ENCODE peak calls at places on chromosome 3, in seven cellular contexts. One of them, this sample, is unnamed.

GRCh38 chr3:105093853-105094252 is 272.9 kb upstream of the ALCAM start:
- DNase-seq in A549: no peak
- DNase-seq in IMR-90: no peak
- DNase-seq in psoas muscle: no peak
- DNase-seq in tibial nerve: no peak
- DNase-seq in K562: no peak
- DNase-seq in cardiac fibroblast: no peak
- DNase-seq in this sample: no peak

GRCh38 chr3:116093374-116093773 is 351.9 kb downstream of the LSAMP start:
- DNase-seq in A549: no peak
- DNase-seq in IMR-90: no peak
- DNase-seq in psoas muscle: no peak
- DNase-seq in tibial nerve: no peak
- DNase-seq in K562: no peak
- DNase-seq in cardiac fibroblast: no peak
- DNase-seq in this sample: no peak

GRCh38 chr3:94185753-94186152 is 122.9 kb downstream of the NSUN3 start:
- DNase-seq in A549: no peak
- DNase-seq in IMR-90: no peak
- DNase-seq in psoas muscle: no peak
- DNase-seq in tibial nerve: no peak
- DNase-seq in K562: no peak
- DNase-seq in cardiac fibroblast: no peak
- DNase-seq in this sample: no peak

GRCh38 chr3:20041197-20041780 is 1.0 kb downstream of the KAT2B start:
- DNase-seq in A549: peak
- DNase-seq in IMR-90: peak
- DNase-seq in psoas muscle: peak
- DNase-seq in tibial nerve: peak
- DNase-seq in K562: peak
- DNase-seq in cardiac fibroblast: peak
- DNase-seq in this sample: peak

GRCh38 chr3:11680509-11680908 is 36.8 kb upstream of the VGLL4 start:
- DNase-seq in A549: no peak
- DNase-seq in IMR-90: peak
- DNase-seq in psoas muscle: no peak
- DNase-seq in tibial nerve: no peak
- DNase-seq in K562: no peak
- DNase-seq in cardiac fibroblast: no peak
- DNase-seq in this sample: no peak

GRCh38 chr3:26280517-26280916 is 342.1 kb upstream of the LRRC3B start:
- DNase-seq in A549: no peak
- DNase-seq in IMR-90: no peak
- DNase-seq in psoas muscle: no peak
- DNase-seq in tibial nerve: no peak
- DNase-seq in K562: no peak
- DNase-seq in cardiac fibroblast: no peak
- DNase-seq in this sample: no peak

GRCh38 chr3:101950985-101951733 is 101.8 kb downstream of the NFKBIZ start:
- DNase-seq in A549: no peak
- DNase-seq in IMR-90: no peak
- DNase-seq in psoas muscle: no peak
- DNase-seq in tibial nerve: no peak
- DNase-seq in K562: no peak
- DNase-seq in cardiac fibroblast: peak
- DNase-seq in this sample: peak

GRCh38 chr3:12978682-12979081 is 94.5 kb downstream of the IQSEC1 start:
- DNase-seq in A549: no peak
- DNase-seq in IMR-90: no peak
- DNase-seq in psoas muscle: no peak
- DNase-seq in tibial nerve: no peak
- DNase-seq in K562: no peak
- DNase-seq in cardiac fibroblast: no peak
- DNase-seq in this sample: no peak

GRCh38 chr3:39990532-39990931 is 181.1 kb downstream of the MYRIP start:
- DNase-seq in A549: peak
- DNase-seq in IMR-90: peak
- DNase-seq in psoas muscle: no peak
- DNase-seq in tibial nerve: no peak
- DNase-seq in K562: peak
- DNase-seq in cardiac fibroblast: peak
- DNase-seq in this sample: peak

GRCh38 chr3:23533596-23534386 is 272.0 kb upstream of the UBE2E1 start:
- DNase-seq in A549: no peak
- DNase-seq in IMR-90: no peak
- DNase-seq in psoas muscle: no peak
- DNase-seq in tibial nerve: no peak
- DNase-seq in K562: no peak
- DNase-seq in cardiac fibroblast: no peak
- DNase-seq in this sample: no peak

GRCh38 chr3:17217588-17217987 is 332.8 kb downstream of the PLCL2 start:
- DNase-seq in A549: no peak
- DNase-seq in IMR-90: no peak
- DNase-seq in psoas muscle: no peak
- DNase-seq in tibial nerve: no peak
- DNase-seq in K562: no peak
- DNase-seq in cardiac fibroblast: no peak
- DNase-seq in this sample: no peak

GRCh38 chr3:46665763-46666470 is 27.6 kb downstream of the ALS2CL start:
- DNase-seq in A549: no peak
- DNase-seq in IMR-90: no peak
- DNase-seq in psoas muscle: peak
- DNase-seq in tibial nerve: no peak
- DNase-seq in K562: no peak
- DNase-seq in cardiac fibroblast: no peak
- DNase-seq in this sample: no peak

GRCh38 chr3:16512435-16513140 is 911 bp downstream of the RFTN1 start:
- DNase-seq in A549: no peak
- DNase-seq in IMR-90: no peak
- DNase-seq in psoas muscle: peak
- DNase-seq in tibial nerve: peak
- DNase-seq in K562: no peak
- DNase-seq in cardiac fibroblast: no peak
- DNase-seq in this sample: no peak

GRCh38 chr3:134366928-134367352 is 7.3 kb downstream of the AMOTL2 start:
- DNase-seq in A549: no peak
- DNase-seq in IMR-90: no peak
- DNase-seq in psoas muscle: peak
- DNase-seq in tibial nerve: peak
- DNase-seq in K562: no peak
- DNase-seq in cardiac fibroblast: peak
- DNase-seq in this sample: no peak

GRCh38 chr3:149368850-149369497 is 8.5 kb downstream of the TM4SF1 start:
- DNase-seq in A549: peak
- DNase-seq in IMR-90: no peak
- DNase-seq in psoas muscle: no peak
- DNase-seq in tibial nerve: no peak
- DNase-seq in K562: no peak
- DNase-seq in cardiac fibroblast: no peak
- DNase-seq in this sample: peak

GRCh38 chr3:112773864-112774263 is 72.8 kb downstream of the CD200R1L start:
- DNase-seq in A549: peak
- DNase-seq in IMR-90: no peak
- DNase-seq in psoas muscle: no peak
- DNase-seq in tibial nerve: no peak
- DNase-seq in K562: no peak
- DNase-seq in cardiac fibroblast: no peak
- DNase-seq in this sample: no peak

GRCh38 chr3:192042116-192042515 is 581.2 kb downstream of the PYDC2 start:
- DNase-seq in A549: no peak
- DNase-seq in IMR-90: no peak
- DNase-seq in psoas muscle: no peak
- DNase-seq in tibial nerve: no peak
- DNase-seq in K562: no peak
- DNase-seq in cardiac fibroblast: no peak
- DNase-seq in this sample: no peak

DNA sequence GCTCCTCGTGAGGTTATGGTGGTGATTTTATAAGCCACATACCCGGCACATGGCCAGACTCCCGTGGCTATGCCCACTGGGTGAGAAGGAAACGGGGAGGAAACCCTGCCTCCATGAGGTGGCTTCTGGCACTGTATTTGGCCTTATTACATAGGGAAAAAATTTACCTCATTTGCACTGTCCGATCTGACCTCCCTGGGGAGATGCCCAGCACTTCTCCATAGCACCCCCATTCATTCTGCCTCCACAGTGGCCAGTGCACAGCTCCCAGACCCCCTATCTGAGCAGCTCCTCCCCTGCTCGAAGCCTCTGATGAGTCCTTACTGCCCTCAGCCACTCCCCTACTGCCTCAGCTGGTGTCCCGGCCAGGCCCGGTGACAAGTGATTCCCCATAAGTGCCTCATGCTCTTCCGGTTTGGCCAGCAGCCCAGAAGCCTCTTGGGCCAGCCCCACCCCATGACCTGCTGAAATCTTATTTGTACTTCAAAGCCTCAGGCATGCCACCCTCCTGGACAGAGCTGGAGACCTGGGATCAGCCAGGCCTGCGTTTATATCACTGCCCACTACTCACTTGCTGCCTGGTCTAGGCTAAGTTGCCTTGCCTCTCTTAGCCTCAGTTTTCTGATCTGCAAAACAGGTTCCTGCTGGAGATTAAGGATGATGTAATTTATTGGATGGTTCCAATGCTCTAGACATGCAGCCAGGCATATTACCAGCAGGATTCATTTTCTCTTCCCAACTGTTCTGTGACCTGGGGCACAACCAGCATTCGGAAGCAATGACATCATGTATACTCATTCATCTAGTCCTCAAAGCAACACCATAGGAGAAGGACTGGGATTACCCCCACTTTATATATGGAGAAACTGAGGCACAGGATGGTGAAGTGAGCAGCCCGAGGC is 30.6 kb upstream of the SLC6A6 start:
- DNase-seq in A549: peak
- DNase-seq in IMR-90: peak
- DNase-seq in psoas muscle: peak
- DNase-seq in tibial nerve: peak
- DNase-seq in K562: peak
- DNase-seq in cardiac fibroblast: peak
- DNase-seq in this sample: peak
- TF ChIP-seq CTCF in A549: no peak
- TF ChIP-seq CTCF in IMR-90: no peak
- TF ChIP-seq CTCF in psoas muscle: no peak
- TF ChIP-seq CTCF in tibial nerve: no peak
- TF ChIP-seq CTCF in K562: peak
- TF ChIP-seq CTCF in cardiac fibroblast: no peak
- TF ChIP-seq CTCF in this sample: peak

DNA sequence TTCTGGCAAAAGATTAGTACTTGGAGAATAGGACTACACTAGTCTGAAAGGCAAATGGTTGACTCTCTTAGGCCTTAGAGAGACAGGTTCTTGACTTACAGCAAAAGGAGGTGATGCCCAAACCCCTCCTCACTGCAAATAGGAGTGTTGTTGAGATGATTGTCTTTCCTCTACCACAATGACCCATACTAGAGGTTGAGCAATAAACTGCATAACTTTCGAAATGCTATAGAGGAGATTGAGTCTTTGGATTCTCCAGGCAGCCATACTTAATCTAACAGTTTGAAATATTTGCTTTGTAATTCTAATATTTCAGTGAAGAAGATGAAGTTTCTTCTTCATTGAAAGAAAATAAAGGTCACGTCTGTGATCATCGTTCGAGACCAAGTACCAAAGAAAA is 498.5 kb upstream of the GBE1 start:
- DNase-seq in A549: no peak
- DNase-seq in IMR-90: no peak
- DNase-seq in psoas muscle: no peak
- DNase-seq in tibial nerve: no peak
- DNase-seq in K562: no peak
- DNase-seq in cardiac fibroblast: no peak
- DNase-seq in this sample: no peak
- H3K4me3 ChIP-seq in A549: no peak
- H3K4me3 ChIP-seq in IMR-90: no peak
- H3K4me3 ChIP-seq in psoas muscle: no peak
- H3K4me3 ChIP-seq in tibial nerve: no peak
- H3K4me3 ChIP-seq in K562: no peak
- H3K4me3 ChIP-seq in cardiac fibroblast: no peak
- H3K4me3 ChIP-seq in this sample: no peak

GRCh38 chr3:125150525-125151436 is 61.8 kb downstream of the SLC12A8 start:
- DNase-seq in A549: peak
- DNase-seq in IMR-90: peak
- DNase-seq in psoas muscle: no peak
- DNase-seq in tibial nerve: no peak
- DNase-seq in K562: peak
- DNase-seq in cardiac fibroblast: no peak
- DNase-seq in this sample: peak
- TF ChIP-seq CTCF in A549: peak
- TF ChIP-seq CTCF in IMR-90: peak
- TF ChIP-seq CTCF in psoas muscle: peak
- TF ChIP-seq CTCF in tibial nerve: no peak
- TF ChIP-seq CTCF in K562: peak
- TF ChIP-seq CTCF in cardiac fibroblast: peak
- TF ChIP-seq CTCF in this sample: peak

GRCh38 chr3:108125550-108126071 is 34.8 kb upstream of the CD47 start:
- DNase-seq in A549: no peak
- DNase-seq in IMR-90: no peak
- DNase-seq in psoas muscle: no peak
- DNase-seq in tibial nerve: no peak
- DNase-seq in K562: peak
- DNase-seq in cardiac fibroblast: no peak
- DNase-seq in this sample: no peak

GRCh38 chr3:108126348-108126747 is 35.5 kb upstream of the CD47 start:
- DNase-seq in A549: no peak
- DNase-seq in IMR-90: no peak
- DNase-seq in psoas muscle: no peak
- DNase-seq in tibial nerve: no peak
- DNase-seq in K562: no peak
- DNase-seq in cardiac fibroblast: no peak
- DNase-seq in this sample: no peak

GRCh38 chr3:108125151-108125540 is 34.3 kb upstream of the CD47 start:
- DNase-seq in A549: no peak
- DNase-seq in IMR-90: no peak
- DNase-seq in psoas muscle: no peak
- DNase-seq in tibial nerve: no peak
- DNase-seq in K562: no peak
- DNase-seq in cardiac fibroblast: no peak
- DNase-seq in this sample: no peak

GRCh38 chr3:108130247-108130646 is 39.4 kb upstream of the CD47 start:
- DNase-seq in A549: no peak
- DNase-seq in IMR-90: no peak
- DNase-seq in psoas muscle: no peak
- DNase-seq in tibial nerve: no peak
- DNase-seq in K562: no peak
- DNase-seq in cardiac fibroblast: no peak
- DNase-seq in this sample: no peak

DNA sequence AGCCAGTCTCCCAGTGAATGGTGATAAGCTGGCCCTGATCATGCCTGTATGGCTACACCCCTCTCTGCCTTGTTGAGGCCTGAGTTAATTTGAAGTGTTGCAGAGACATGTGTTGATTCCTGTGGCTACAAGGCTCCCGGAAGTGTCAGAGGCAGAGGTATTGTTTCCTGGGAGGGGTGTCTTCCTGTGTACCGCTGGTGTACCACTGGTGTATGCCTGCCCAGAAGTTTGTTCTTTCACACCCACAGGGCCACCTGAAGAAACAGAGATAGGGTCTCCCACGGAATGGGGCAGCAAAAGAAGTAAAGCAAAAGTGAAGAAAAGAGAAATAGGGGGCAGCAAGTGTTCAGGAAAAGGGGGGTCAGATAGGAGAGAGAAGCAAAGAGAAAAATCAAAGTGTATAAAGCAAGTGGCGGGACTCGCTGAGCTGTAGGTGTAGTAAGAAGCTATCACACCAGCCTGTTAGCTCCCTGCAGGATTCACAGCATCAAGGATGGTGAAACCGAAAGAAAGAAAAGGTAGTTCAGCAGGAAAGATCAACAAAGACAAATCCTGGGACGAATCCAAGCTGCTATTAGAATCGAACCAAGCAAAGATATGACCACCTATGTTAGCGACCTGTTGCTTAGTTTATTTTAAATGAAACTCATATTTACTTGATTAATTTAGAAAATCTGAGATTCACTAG is 36.6 kb upstream of the CD47 start:
- DNase-seq in A549: no peak
- DNase-seq in IMR-90: no peak
- DNase-seq in psoas muscle: no peak
- DNase-seq in tibial nerve: no peak
- DNase-seq in K562: no peak
- DNase-seq in cardiac fibroblast: peak
- DNase-seq in this sample: peak
- H3K4me3 ChIP-seq in A549: no peak
- H3K4me3 ChIP-seq in IMR-90: no peak
- H3K4me3 ChIP-seq in psoas muscle: no peak
- H3K4me3 ChIP-seq in tibial nerve: no peak
- H3K4me3 ChIP-seq in K562: no peak
- H3K4me3 ChIP-seq in cardiac fibroblast: no peak
- H3K4me3 ChIP-seq in this sample: no peak